ENCODE peak calls at places on chromosomes 2 and 18, in six cellular contexts. G is K562, F is HCT116, A is GM12878, C is H1, P is HepG2. T is an unnamed sample.

GRCh38 chr18:69400253-69400975 is at the start of gene DOK6:
- DNase-seq in G (no peak), F (no peak), A (no peak), C (peak; percentile 66), P (peak; percentile 84), T (peak; percentile 51)

GRCh38 chr2:96663177-96663576 is 20.6 kb downstream of the FER1L5 start:
- DNase-seq in G (no peak), F (no peak), A (no peak), C (no peak), P (no peak), T (no peak)

GRCh38 chr2:225002039-225002655 is 40.1 kb downstream of the DOCK10 start:
- DNase-seq in G (peak; percentile 40), F (peak; percentile 43), A (peak; percentile 60), C (peak; percentile 57), P (peak; percentile 54), T (peak; percentile 50)

GRCh38 chr2:217712431-217712830 is 290.4 kb downstream of the TNS1 start:
- DNase-seq in G (no peak), F (no peak), A (no peak), C (no peak), P (no peak), T (no peak)

GRCh38 chr2:14257801-14258507 is 374.6 kb upstream of the LRATD1 start:
- DNase-seq in G (no peak), F (no peak), A (no peak), C (no peak), P (no peak), T (no peak)

GRCh38 chr2:224366269-224366668 is 35.6 kb downstream of the FAM124B start:
- DNase-seq in G (no peak), F (no peak), A (no peak), C (no peak), P (no peak), T (no peak)

GRCh38 chr18:11323359-11323819 is 174.0 kb upstream of the PIEZO2 start:
- DNase-seq in G (no peak), F (no peak), A (no peak), C (no peak), P (peak; percentile 15), T (no peak)

GRCh38 chr2:238509151-238509820 is 82.6 kb downstream of the ASB1 start:
- DNase-seq in G (no peak), F (no peak), A (no peak), C (peak; percentile 62), P (no peak), T (peak; percentile 80)

GRCh38 chr2:117985092-117985491 is 28.8 kb downstream of the CCDC93 start:
- DNase-seq in G (no peak), F (no peak), A (no peak), C (no peak), P (no peak), T (no peak)

GRCh38 chr2:226911932-226912331 is 76.1 kb downstream of the RHBDD1 start:
- DNase-seq in G (no peak), F (no peak), A (no peak), C (no peak), P (no peak), T (no peak)

GRCh38 chr2:102273619-102274211 is 37.6 kb upstream of the IL1RL1 start:
- DNase-seq in G (no peak), F (no peak), A (no peak), C (no peak), P (no peak), T (no peak)

GRCh38 chr18:32445846-32446245 is 24.8 kb downstream of the GAREM1 start:
- DNase-seq in G (no peak), F (no peak), A (no peak), C (no peak), P (no peak), T (no peak)

GRCh38 chr2:237475704-237476107 is 11.3 kb upstream of the MLPH start:
- DNase-seq in G (no peak), F (no peak), A (no peak), C (no peak), P (no peak), T (no peak)

GRCh38 chr2:127309468-127309867 is 15.5 kb upstream of the ERCC3 start:
- DNase-seq in G (no peak), F (no peak), A (no peak), C (no peak), P (no peak), T (no peak)

GRCh38 chr2:73701968-73702665 is 35.0 kb downstream of the TPRKB start:
- DNase-seq in G (no peak), F (no peak), A (no peak), C (no peak), P (peak; percentile 53), T (no peak)

GRCh38 chr2:204538179-204539009 is 6.9 kb upstream of the PARD3B start:
- DNase-seq in G (no peak), F (no peak), A (no peak), C (peak; percentile 52), P (no peak), T (peak; percentile 38)

GRCh38 chr18:657311-657997 is at the start of gene TYMS:
- DNase-seq in G (peak; percentile 91), F (peak; percentile 63), A (no peak), C (peak; percentile 81), P (peak; percentile 55), T (peak; percentile 63)

GRCh38 chr18:36302676-36303075 is 5.2 kb downstream of the FHOD3 start:
- DNase-seq in G (no peak), F (no peak), A (no peak), C (no peak), P (no peak), T (no peak)

GRCh38 chr2:217837001-217837491 is 165.7 kb downstream of the TNS1 start:
- DNase-seq in G (no peak), F (peak; percentile 42), A (no peak), C (peak; percentile 78), P (peak; percentile 17), T (no peak)

GRCh38 chr2:207219716-207220414 is 54.1 kb upstream of the KLF7 start:
- DNase-seq in G (no peak), F (no peak), A (no peak), C (no peak), P (no peak), T (no peak)

GRCh38 chr18:58321986-58322385 is 278.0 kb downstream of the NEDD4L start:
- DNase-seq in G (peak; percentile 83), F (peak; percentile 74), A (no peak), C (no peak), P (peak; percentile 50), T (no peak)

GRCh38 chr2:29688429-29688828 is 233.0 kb downstream of the ALK start:
- DNase-seq in G (no peak), F (no peak), A (no peak), C (no peak), P (no peak), T (no peak)

GRCh38 chr2:240393831-240394410 is 41.5 kb upstream of the GPC1 start:
- DNase-seq in G (no peak), F (no peak), A (no peak), C (no peak), P (no peak), T (no peak)

GRCh38 chr2:11399113-11399762 is 54.8 kb upstream of the ROCK2 start:
- DNase-seq in G (no peak), F (no peak), A (no peak), C (no peak), P (no peak), T (no peak)

GRCh38 chr18:34493566-34494358 is 216.3 kb upstream of the DTNA start:
- DNase-seq in G (no peak), F (no peak), A (no peak), C (peak; percentile 73), P (peak; percentile 14), T (peak; percentile 18)

GRCh38 chr2:32947484-32948143 is 861 bp downstream of the LTBP1 start:
- DNase-seq in G (peak; percentile 55), F (no peak), A (no peak), C (peak; percentile 74), P (no peak), T (no peak)

GRCh38 chr2:29010946-29011649 is 30.0 kb downstream of the TOGARAM2 start:
- DNase-seq in G (peak; percentile 13), F (no peak), A (no peak), C (no peak), P (no peak), T (no peak)

GRCh38 chr2:42041377-42042127 is 6.3 kb upstream of the PKDCC start:
- DNase-seq in G (no peak), F (no peak), A (no peak), C (no peak), P (no peak), T (no peak)

GRCh38 chr2:209913786-209914185 is 88.7 kb upstream of the RPE start:
- DNase-seq in G (no peak), F (no peak), A (no peak), C (no peak), P (no peak), T (no peak)

DNA sequence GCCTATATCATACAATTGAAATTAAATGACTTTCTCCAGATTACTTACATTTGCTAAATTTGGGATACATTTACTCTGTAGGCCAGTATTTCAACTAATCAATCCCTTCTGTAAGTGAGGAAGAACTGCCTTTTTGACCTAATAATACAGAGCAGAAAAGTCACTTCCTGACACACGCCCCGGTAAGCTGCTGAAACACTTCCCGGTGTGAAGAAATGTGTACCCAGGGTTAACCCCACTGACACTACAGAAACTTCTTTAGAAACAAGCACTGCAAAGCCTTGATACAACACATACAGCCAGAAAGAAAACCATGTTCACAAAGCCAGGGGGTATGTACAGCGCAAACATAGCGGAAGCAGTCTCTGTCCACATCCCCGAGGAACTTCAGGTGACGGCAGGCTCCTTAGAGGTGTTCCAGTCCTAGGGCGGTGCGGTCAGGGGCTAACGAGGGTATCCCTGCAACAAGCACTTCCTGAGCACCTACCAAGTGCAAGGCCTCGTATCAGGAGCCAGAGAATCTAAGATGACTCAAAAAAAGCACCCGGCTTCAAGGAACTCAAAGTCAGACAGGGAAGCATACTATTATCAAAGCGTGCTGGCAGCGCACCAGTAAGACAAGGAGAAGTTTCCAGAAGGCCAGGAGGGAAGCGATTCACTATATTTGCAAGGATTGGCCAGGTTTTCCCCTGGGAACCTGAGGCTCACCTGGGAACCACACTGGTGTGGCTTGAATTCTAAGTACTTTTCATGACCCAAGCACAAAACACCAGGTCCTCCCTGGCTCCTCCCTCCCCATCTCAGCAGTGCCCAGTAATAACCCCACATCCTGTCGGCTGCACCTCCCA is 46.6 kb downstream of the ZNF516 start:
- DNase-seq in G (no peak), F (no peak), A (no peak), C (no peak), P (no peak), T (no peak)
- TF ChIP-seq ZNF274 in G (no peak), F (no peak), A (no peak), C (no peak), P (no peak), T (no peak)

GRCh38 chr2:195533771-195534642 is 123.0 kb upstream of the SLC39A10 start:
- DNase-seq in G (peak; percentile 67), F (peak; percentile 61), A (no peak), C (no peak), P (no peak), T (no peak)
- H3K9ac ChIP-seq in G (peak overlapping the region; percentile 19), F (peak overlapping the region; percentile 2), A (no peak overlapping the region), C (no peak overlapping the region), P (no peak overlapping the region), T (no peak overlapping the region)

DNA sequence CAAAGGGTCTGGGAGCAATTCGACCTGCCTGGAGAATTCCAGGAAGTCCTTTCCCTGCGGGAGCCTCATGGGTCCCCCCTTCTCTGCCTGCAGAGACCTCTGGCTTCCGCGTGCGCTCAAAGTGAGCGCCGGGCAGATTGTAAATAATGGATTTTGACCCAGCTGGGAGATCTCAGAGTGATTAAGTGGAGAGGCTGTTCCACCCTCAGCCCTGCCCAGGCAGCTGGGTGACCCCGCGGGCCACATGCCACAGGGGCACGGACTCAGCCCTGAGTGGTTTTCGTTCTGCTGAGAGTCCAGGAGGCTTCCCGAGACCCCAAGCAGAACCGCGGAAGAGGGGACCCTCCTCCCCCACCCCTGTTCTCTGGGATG is 1.2 kb downstream of the KCNG2 start:
- DNase-seq in G (no peak), F (no peak), A (no peak), C (peak; percentile 66), P (no peak), T (no peak)
- TF ChIP-seq YY1 in G (no peak), F (no peak), A (no peak), C (no peak), P (no peak), T (no peak)

GRCh38 chr2:58054264-58054663 is 7.7 kb downstream of the VRK2 start:
- DNase-seq in G (no peak), F (no peak), A (no peak), C (no peak), P (no peak), T (no peak)
- TF ChIP-seq ZNF274 in G (no peak), F (no peak), A (no peak), C (no peak), P (no peak), T (no peak)